ENCODE peak calls at places on chromosome 22, in eight cellular contexts. W is HepG2; N is astrocyte; P is body of pancreas; T is naive thymus-derived CD4-positive, alpha-beta T cell; C is keratinocyte; Z is suprapubic skin; S is lung. B is an unnamed sample. For H3K27me3, the result is how much of the 10 kb centered on the place peaks cover.

GRCh38 chr22:45201678-45202332 is 38.1 kb downstream of the NUP50 start:
- DNase-seq in W (no peak), N (peak), P (no peak), T (no peak), C (no peak), Z (no peak), S (no peak), B (no peak)

GRCh38 chr22:45261407-45262088 is 20.9 kb upstream of the KIAA0930 start:
- DNase-seq in W (no peak), N (no peak), P (no peak), T (no peak), C (no peak), Z (no peak), S (no peak), B (peak)

GRCh38 chr22:39317084-39317755 is 2.2 kb downstream of the RPL3 start:
- DNase-seq in W (no peak), N (no peak), P (no peak), T (no peak), C (peak), Z (no peak), S (no peak), B (no peak)

GRCh38 chr22:30491381-30491780 is 14.1 kb downstream of the SEC14L4 start:
- DNase-seq in W (no peak), N (no peak), P (no peak), T (no peak), C (no peak), Z (no peak), S (no peak), B (no peak)

GRCh38 chr22:29877620-29878019 is 5.4 kb upstream of the MTMR3 start:
- DNase-seq in W (no peak), N (peak), P (no peak), T (no peak), C (no peak), Z (no peak), S (no peak), B (no peak)

GRCh38 chr22:17858033-17858432 is 83.8 kb upstream of the BID start:
- DNase-seq in W (no peak), N (no peak), P (no peak), T (no peak), C (peak), Z (no peak), S (no peak), B (peak)

GRCh38 chr22:24225951-24226350 is 18.9 kb downstream of the GGT5 start:
- DNase-seq in W (no peak), N (no peak), P (no peak), T (no peak), C (no peak), Z (no peak), S (no peak), B (no peak)

GRCh38 chr22:22943521-22944267 is 56.1 kb downstream of the IGLL5 start:
- DNase-seq in W (no peak), N (no peak), P (no peak), T (peak), C (no peak), Z (peak), S (no peak), B (no peak)

DNA sequence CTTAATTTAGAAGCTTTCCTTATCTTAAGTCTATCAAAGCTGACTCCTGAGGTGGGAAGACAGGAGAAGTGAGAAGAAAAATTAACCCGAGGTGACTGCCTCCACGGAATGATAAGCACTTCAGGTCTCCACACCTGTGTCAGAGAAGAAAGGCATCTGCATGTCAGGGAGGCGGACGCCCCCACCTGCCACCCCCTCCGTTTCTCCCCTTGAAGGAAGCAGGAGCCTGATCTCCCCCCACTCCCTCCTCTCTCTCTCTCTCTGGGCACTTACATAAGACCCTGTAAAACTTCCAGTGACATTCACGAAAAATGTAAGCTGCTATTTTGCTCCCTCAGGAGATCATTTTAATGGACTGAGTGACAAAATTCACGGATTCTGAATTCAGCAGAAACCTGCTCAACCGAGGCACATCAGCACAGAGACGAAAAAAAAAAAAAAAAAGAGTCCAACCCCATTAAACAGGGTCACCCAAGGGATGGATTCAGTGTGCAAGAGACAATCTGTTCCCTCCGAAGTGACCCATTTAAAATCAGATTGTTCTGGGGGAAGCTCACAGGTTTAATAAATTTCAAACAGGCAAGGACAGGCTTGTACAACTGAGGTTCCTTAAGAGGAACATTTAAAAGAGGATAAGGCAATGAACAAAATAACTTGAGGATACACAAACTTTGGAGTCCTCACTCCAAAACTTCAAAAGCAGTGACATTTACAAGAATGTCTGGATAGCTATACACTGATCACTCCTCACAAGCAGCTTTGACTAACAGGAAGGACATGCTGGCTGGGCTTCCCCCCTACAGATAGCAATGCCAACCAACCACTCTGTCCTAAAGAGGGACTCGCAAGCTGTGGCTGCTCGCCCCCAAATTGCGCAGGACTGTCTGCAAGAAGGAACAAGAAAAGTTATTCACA is 1.3 kb downstream of the LARGE1 start:
- DNase-seq in W (peak), N (peak), P (no peak), T (no peak), C (no peak), Z (no peak), S (no peak), B (no peak)
- H3K4me3 ChIP-seq in W (peak), N (peak), P (peak), T (peak), C (peak), Z (peak), S (peak), B (peak)

GRCh38 chr22:42721045-42721434 is 370 bp upstream of the A4GALT start:
- DNase-seq in W (no peak), N (no peak), P (no peak), T (no peak), C (no peak), Z (no peak), S (no peak), B (no peak)

GRCh38 chr22:42720263-42721044 is at the start of gene A4GALT:
- DNase-seq in W (no peak), N (no peak), P (no peak), T (peak), C (no peak), Z (no peak), S (no peak), B (peak)

GRCh38 chr22:42717197-42717967 is 3.3 kb downstream of the A4GALT start:
- DNase-seq in W (no peak), N (no peak), P (no peak), T (no peak), C (peak), Z (no peak), S (no peak), B (no peak)

GRCh38 chr22:42719656-42720262 is 911 bp downstream of the A4GALT start:
- DNase-seq in W (no peak), N (no peak), P (no peak), T (no peak), C (no peak), Z (no peak), S (no peak), B (peak)

DNA sequence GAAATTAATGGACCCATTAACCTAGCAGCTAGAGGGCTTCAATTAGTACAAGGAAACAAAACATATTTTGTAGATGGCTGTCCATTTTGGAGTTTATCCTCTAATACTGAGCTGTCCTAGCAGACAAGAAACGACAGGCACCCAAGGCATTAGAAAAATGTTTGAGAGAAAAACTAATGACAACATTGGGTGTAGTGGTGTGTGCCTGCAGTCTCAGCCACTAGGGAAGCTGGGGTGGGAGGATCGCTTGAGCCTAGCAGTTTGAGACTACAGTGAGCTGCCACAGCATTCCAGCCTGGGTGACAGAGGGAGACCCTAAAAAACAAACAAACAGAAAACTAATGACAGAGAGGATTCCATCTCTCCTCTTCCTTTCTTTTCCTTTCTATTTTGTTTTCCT is 1.5 kb downstream of the A4GALT start:
- DNase-seq in W (no peak), N (no peak), P (no peak), T (no peak), C (no peak), Z (no peak), S (no peak), B (no peak)
- H3K27ac ChIP-seq in W (no peak), N (no peak), P (peak), T (no peak), C (no peak), Z (peak), S (peak), B (peak)

GRCh38 chr22:48980918-48981317 is 846.8 kb downstream of the BRD1 start:
- DNase-seq in W (no peak), N (no peak), P (no peak), T (no peak), C (no peak), Z (no peak), S (no peak), B (no peak)
- H3K27me3 ChIP-seq in W (under half), N (under half), P (under half), T (under half), C (under half), Z (under half), S (under half), B (under half)

DNA sequence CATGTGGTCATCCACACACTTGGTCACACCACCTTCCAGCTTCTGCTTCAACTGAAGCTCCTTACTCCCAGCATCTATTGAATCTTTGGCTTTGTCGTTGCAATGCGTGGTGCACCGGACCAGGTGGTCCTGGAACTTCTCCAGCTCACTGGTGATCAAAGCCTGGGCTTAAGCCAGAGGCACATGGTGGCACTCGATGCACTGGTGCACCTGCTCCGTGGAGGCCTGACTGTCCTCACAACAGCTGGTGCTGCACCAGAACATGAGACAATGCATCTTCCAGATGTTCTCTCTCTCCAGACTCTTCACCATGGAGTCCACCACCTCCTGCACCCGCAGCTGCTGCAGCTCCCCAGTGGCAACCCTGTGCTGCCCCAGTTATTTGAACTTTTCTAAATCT is 56.0 kb downstream of the CELSR1 start:
- DNase-seq in W (no peak), N (no peak), P (no peak), T (no peak), C (no peak), Z (no peak), S (no peak), B (no peak)
- H3K4me3 ChIP-seq in W (no peak), N (no peak), P (no peak), T (no peak), C (no peak), Z (no peak), S (no peak), B (no peak)

GRCh38 chr22:42437488-42438292 is 5.5 kb upstream of the NFAM1 start:
- DNase-seq in W (peak), N (no peak), P (peak), T (peak), C (no peak), Z (peak), S (peak), B (peak)

GRCh38 chr22:42439021-42439420 is 6.8 kb upstream of the NFAM1 start:
- DNase-seq in W (no peak), N (no peak), P (no peak), T (no peak), C (no peak), Z (no peak), S (no peak), B (no peak)

GRCh38 chr22:42438293-42438650 is 6.1 kb upstream of the NFAM1 start:
- DNase-seq in W (no peak), N (no peak), P (no peak), T (no peak), C (no peak), Z (no peak), S (no peak), B (no peak)

GRCh38 chr22:42440728-42441127 is 8.5 kb upstream of the NFAM1 start:
- DNase-seq in W (no peak), N (no peak), P (no peak), T (no peak), C (no peak), Z (no peak), S (no peak), B (peak)

DNA sequence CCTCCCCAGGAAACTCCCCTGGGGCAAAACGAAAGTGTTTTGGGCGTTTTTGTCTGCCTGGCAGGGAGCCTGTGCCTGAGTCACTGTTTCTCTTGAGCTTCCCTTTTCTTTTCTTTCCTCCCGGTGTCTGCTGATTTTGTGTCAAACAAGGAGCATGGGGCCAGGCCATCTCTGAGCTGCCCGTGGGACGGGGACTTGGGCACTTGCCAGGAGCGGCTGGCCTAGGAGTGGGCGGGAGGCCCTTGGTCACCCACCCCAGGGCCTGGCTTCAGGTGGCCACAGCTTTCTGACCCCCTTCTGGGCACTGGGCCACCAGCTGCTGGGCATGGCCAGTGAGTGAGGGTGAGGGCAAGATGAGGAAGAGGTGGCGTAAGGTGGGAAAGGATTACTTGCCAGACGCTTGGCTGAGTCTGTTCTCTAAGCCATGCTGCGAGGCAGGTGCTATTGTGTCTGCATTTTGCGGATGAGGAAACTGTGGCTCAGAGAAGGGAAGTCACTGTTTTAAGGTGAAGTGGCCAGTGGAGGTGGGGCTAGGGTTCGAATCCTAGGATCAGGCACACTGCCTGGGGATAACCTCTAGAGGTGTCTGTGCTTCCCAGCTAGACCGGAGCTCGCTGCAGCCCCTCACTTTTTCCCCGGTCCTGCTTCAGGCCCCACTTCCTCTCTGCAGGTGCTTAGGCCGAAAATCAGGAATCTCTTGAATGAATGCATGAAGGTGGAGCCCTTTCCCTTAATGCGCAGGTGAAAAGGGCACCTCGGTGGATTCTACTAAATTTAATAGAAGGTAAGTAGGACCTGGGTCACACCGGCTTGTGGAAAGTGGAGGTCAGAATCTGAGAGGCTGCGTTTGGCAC is 7.8 kb upstream of the NFAM1 start:
- DNase-seq in W (no peak), N (peak), P (peak), T (peak), C (no peak), Z (no peak), S (no peak), B (peak)
- H3K27ac ChIP-seq in W (no peak), N (no peak), P (peak), T (no peak), C (no peak), Z (no peak), S (peak), B (no peak)

GRCh38 chr22:25564320-25564978 is at the start of gene GRK3:
- DNase-seq in W (no peak), N (peak), P (peak), T (peak), C (peak), Z (peak), S (peak), B (peak)

GRCh38 chr22:25564979-25565677 is 653 bp downstream of the GRK3 start:
- DNase-seq in W (no peak), N (no peak), P (peak), T (peak), C (no peak), Z (peak), S (no peak), B (peak)

GRCh38 chr22:25567305-25567704 is 2.8 kb downstream of the GRK3 start:
- DNase-seq in W (no peak), N (no peak), P (no peak), T (no peak), C (no peak), Z (no peak), S (no peak), B (no peak)

GRCh38 chr22:25566812-25567211 is 2.3 kb downstream of the GRK3 start:
- DNase-seq in W (no peak), N (no peak), P (no peak), T (no peak), C (no peak), Z (no peak), S (no peak), B (no peak)

DNA sequence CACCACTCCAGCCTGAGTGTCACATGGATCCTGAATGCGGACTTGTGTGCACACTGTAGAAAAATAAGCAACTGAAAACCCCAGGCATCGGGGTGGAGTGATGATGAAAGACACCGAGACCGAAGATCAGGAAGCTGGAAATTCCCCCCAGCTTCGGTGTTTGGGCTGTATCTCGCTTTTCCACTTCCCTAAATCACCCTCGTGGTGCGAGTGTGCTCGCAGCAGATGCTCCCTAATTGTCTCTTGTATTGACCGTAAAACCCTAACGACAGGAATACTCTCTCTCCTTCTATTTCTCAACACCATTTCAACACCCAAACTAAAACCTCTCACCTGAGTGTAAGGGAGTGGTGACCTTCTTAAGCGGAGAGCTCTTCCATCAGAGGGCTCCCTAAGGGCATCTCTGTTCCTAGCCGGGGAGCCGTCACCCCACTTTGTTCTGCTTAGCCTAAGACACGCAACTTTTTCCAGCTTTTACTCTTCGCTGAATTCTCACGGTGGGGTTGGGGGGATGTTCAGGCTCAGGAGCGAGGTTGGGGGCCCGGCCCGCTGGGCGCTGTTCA is 637 bp upstream of the GRK3 start:
- DNase-seq in W (peak), N (no peak), P (peak), T (peak), C (no peak), Z (no peak), S (peak), B (no peak)
- H3K27me3 ChIP-seq in W (under half), N (under half), P (under half), T (under half), C (under half), Z (under half), S (under half), B (under half)

DNA sequence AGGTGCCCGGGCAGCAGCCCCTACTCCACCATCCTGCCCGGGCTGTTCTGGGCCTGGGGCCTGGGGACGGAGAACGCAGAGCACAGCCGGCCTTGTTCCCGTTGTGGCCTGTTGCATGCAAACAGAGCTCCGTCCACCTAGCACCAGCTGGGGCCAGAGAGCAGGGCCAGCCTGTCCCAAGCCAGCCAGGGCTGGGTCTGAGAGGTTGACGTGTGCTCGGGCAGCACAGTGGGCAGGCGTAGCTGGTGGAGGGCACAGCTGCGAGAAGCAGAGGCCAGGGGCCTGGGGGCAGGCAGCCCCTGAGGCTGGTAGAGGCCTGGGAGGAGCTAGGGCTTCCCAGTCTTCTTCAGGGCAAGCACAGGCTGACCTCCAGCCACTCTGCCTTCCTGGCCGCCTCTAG is 1192.6 kb downstream of the BRD1 start:
- DNase-seq in W (no peak), N (no peak), P (no peak), T (no peak), C (no peak), Z (no peak), S (no peak), B (peak)
- H3K4me3 ChIP-seq in W (no peak), N (no peak), P (no peak), T (no peak), C (no peak), Z (no peak), S (no peak), B (no peak)

DNA sequence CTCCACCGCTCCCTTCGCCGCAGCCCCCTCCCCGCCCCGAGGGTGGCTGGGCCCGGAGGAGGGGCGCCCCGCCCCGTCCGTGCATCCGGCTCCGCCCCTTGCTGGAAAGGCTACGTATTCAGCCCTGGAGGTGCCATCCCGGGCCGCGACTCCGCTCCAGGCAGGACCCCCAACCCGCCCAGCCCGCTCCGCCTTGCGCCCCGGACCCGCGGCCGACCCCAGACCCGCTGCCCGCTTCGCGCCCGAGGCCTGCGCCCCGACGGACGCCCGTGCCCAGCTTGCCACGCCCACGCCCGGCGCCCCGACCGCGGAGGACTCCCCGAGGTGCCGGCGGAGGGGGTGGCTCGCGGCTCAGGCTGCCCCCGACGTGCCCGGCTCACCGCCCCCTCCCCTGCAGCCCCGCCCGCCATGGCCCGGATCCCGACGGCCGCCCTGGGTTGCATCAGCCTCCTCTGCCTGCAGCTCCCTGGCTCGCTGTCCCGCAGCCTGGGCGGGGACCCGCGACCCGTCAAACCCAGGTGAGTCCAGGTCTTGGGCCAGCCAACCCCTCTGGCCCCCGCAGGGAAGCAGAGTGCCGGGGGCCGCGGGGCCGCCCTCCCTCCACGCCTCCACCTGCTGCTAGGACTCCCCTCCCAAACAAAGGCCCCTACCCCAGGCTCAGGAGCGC is at the start of gene ADM2:
- DNase-seq in W (peak), N (no peak), P (no peak), T (peak), C (no peak), Z (no peak), S (no peak), B (peak)
- H3K27ac ChIP-seq in W (peak), N (no peak), P (peak), T (peak), C (no peak), Z (no peak), S (no peak), B (no peak)